ENCODE peak calls at places on chromosomes 11 and 22, in four cellular contexts. One of them, this sample, is unnamed.

GRCh38 chr11:69439651-69440464 is 41.6 kb upstream of the LINC01488 start:
- DNase-seq in GM12878: no peak
- DNase-seq in HepG2: no peak
- DNase-seq in K562: no peak
- DNase-seq in this sample: no peak

GRCh38 chr11:66934971-66935779 is 23.0 kb downstream of the PC start:
- DNase-seq in GM12878: no peak
- DNase-seq in HepG2: no peak
- DNase-seq in K562: peak; percentile 80
- DNase-seq in this sample: no peak

GRCh38 chr11:113553235-113553634 is 78.0 kb upstream of the DRD2 start:
- DNase-seq in GM12878: no peak
- DNase-seq in HepG2: no peak
- DNase-seq in K562: no peak
- DNase-seq in this sample: peak; percentile 6

GRCh38 chr11:95245038-95245437 is 14.0 kb upstream of the SESN3 start:
- DNase-seq in GM12878: no peak
- DNase-seq in HepG2: no peak
- DNase-seq in K562: no peak
- DNase-seq in this sample: no peak

GRCh38 chr22:44442186-44442465 is 55.9 kb downstream of the RTL6 start:
- DNase-seq in GM12878: no peak
- DNase-seq in HepG2: no peak
- DNase-seq in K562: no peak
- DNase-seq in this sample: no peak

GRCh38 chr11:18617688-18618340 is 16.3 kb downstream of the SPTY2D1 start:
- DNase-seq in GM12878: peak; percentile 15
- DNase-seq in HepG2: no peak
- DNase-seq in K562: no peak
- DNase-seq in this sample: no peak

GRCh38 chr22:50216161-50216683 is 15.4 kb downstream of the SELENOO start:
- DNase-seq in GM12878: no peak
- DNase-seq in HepG2: no peak
- DNase-seq in K562: no peak
- DNase-seq in this sample: no peak

GRCh38 chr11:110601941-110602340 is 110.3 kb downstream of the ARHGAP20 start:
- DNase-seq in GM12878: no peak
- DNase-seq in HepG2: no peak
- DNase-seq in K562: no peak
- DNase-seq in this sample: no peak

GRCh38 chr11:120185678-120186407 is 25.0 kb upstream of the OAF start:
- DNase-seq in GM12878: no peak
- DNase-seq in HepG2: no peak
- DNase-seq in K562: no peak
- DNase-seq in this sample: no peak

GRCh38 chr11:34335331-34335730 is 22.5 kb downstream of the ABTB2 start:
- DNase-seq in GM12878: no peak
- DNase-seq in HepG2: no peak
- DNase-seq in K562: no peak
- DNase-seq in this sample: no peak

GRCh38 chr22:36081023-36081431 is 52.4 kb upstream of the RBFOX2 start:
- DNase-seq in GM12878: no peak
- DNase-seq in HepG2: no peak
- DNase-seq in K562: peak; percentile 11
- DNase-seq in this sample: no peak

GRCh38 chr11:14184548-14184947 is 174.4 kb downstream of the RRAS2 start:
- DNase-seq in GM12878: no peak
- DNase-seq in HepG2: peak; percentile 5
- DNase-seq in K562: no peak
- DNase-seq in this sample: no peak

GRCh38 chr11:19102521-19102900 is 14.5 kb upstream of the ZDHHC13 start:
- DNase-seq in GM12878: no peak
- DNase-seq in HepG2: no peak
- DNase-seq in K562: no peak
- DNase-seq in this sample: no peak

GRCh38 chr22:40036591-40037225 is 42.0 kb downstream of the FAM83F start:
- DNase-seq in GM12878: no peak
- DNase-seq in HepG2: peak; percentile 64
- DNase-seq in K562: peak; percentile 70
- DNase-seq in this sample: peak; percentile 69

GRCh38 chr11:19931141-19931767 is 218.6 kb downstream of the NAV2 start:
- DNase-seq in GM12878: no peak
- DNase-seq in HepG2: no peak
- DNase-seq in K562: no peak
- DNase-seq in this sample: no peak

GRCh38 chr11:64207247-64208085 is 945 bp downstream of the FERMT3 start:
- DNase-seq in GM12878: peak; percentile 57
- DNase-seq in HepG2: no peak
- DNase-seq in K562: peak; percentile 89
- DNase-seq in this sample: no peak

GRCh38 chr11:86151188-86152005 is 82.5 kb upstream of the PICALM start:
- DNase-seq in GM12878: no peak
- DNase-seq in HepG2: no peak
- DNase-seq in K562: peak; percentile 87
- DNase-seq in this sample: no peak

GRCh38 chr11:77200869-77201268 is 72.8 kb downstream of the MYO7A start:
- DNase-seq in GM12878: no peak
- DNase-seq in HepG2: no peak
- DNase-seq in K562: no peak
- DNase-seq in this sample: no peak

GRCh38 chr11:63866211-63866610 is 27.3 kb downstream of the MARK2 start:
- DNase-seq in GM12878: peak; percentile 86
- DNase-seq in HepG2: no peak
- DNase-seq in K562: no peak
- DNase-seq in this sample: no peak

GRCh38 chr22:24133187-24133965 is 47.9 kb upstream of the SUSD2 start:
- DNase-seq in GM12878: no peak
- DNase-seq in HepG2: no peak
- DNase-seq in K562: no peak
- DNase-seq in this sample: peak; percentile 27

GRCh38 chr22:37154925-37155712 is 5.4 kb upstream of the IL2RB start:
- DNase-seq in GM12878: no peak
- DNase-seq in HepG2: no peak
- DNase-seq in K562: no peak
- DNase-seq in this sample: no peak

GRCh38 chr11:65806972-65807371 is 20.1 kb downstream of the OVOL1 start:
- DNase-seq in GM12878: no peak
- DNase-seq in HepG2: no peak
- DNase-seq in K562: no peak
- DNase-seq in this sample: no peak

DNA sequence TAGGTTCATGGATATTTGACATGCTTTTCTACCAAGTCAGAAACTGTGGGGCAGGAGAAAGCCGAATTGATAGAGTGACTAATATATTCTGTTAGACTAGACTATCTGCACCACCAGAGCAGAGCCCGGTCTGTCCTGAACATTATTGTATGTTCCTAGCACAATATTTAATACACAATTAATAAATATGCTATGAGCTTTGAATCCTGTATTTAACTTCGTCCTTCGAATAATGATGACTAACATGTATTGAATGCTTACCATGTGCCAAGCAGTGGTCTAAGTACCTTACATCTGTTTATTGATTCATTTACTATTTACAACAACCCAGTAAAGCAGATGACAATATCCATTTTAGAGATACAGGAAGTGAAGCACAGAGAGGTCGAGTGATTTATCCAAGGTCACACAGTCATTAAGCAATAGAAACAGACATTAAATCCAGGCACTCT is 44.8 kb upstream of the ANO3 start:
- DNase-seq in GM12878: no peak
- DNase-seq in HepG2: no peak
- DNase-seq in K562: no peak
- DNase-seq in this sample: no peak
- TF ChIP-seq ESRRA in GM12878: no peak
- TF ChIP-seq ESRRA in HepG2: no peak
- TF ChIP-seq ESRRA in K562: no peak
- TF ChIP-seq ESRRA in this sample: no peak

DNA sequence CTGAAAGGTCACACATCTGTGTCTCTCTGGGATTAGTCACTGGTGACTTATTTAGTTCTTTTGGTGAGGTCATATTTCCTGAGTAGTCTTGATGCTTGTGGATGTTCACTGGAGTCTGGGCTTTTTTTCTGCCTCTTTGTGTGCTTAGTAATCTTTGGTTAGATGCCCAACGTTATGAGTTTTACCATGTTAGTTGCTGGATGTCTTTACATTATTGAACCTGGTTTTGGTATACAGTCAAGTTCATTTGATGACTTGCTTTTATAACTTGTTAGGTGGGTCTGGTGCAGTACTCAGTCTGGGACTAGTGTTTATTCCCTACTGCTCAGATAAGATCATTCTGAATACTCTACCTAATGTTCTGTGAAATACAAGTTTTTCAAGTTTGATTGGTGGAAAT is 26.2 kb upstream of the SLC37A2 start:
- DNase-seq in GM12878: no peak
- DNase-seq in HepG2: no peak
- DNase-seq in K562: no peak
- DNase-seq in this sample: no peak
- TF ChIP-seq POLR2AphosphoS2 in GM12878: no peak
- TF ChIP-seq POLR2AphosphoS2 in HepG2: no peak
- TF ChIP-seq POLR2AphosphoS2 in K562: no peak
- TF ChIP-seq POLR2AphosphoS2 in this sample: no peak

GRCh38 chr11:44321059-44321458 is 11.1 kb upstream of the ALX4 start:
- DNase-seq in GM12878: no peak
- DNase-seq in HepG2: no peak
- DNase-seq in K562: no peak
- DNase-seq in this sample: no peak

GRCh38 chr11:44318369-44318768 is 8.4 kb upstream of the ALX4 start:
- DNase-seq in GM12878: no peak
- DNase-seq in HepG2: no peak
- DNase-seq in K562: no peak
- DNase-seq in this sample: no peak

GRCh38 chr11:44320289-44320973 is 10.5 kb upstream of the ALX4 start:
- DNase-seq in GM12878: no peak
- DNase-seq in HepG2: no peak
- DNase-seq in K562: no peak
- DNase-seq in this sample: no peak

GRCh38 chr11:44319170-44319551 is 9.2 kb upstream of the ALX4 start:
- DNase-seq in GM12878: no peak
- DNase-seq in HepG2: no peak
- DNase-seq in K562: no peak
- DNase-seq in this sample: no peak

GRCh38 chr11:44319552-44320288 is 9.8 kb upstream of the ALX4 start:
- DNase-seq in GM12878: no peak
- DNase-seq in HepG2: no peak
- DNase-seq in K562: peak; percentile 47
- DNase-seq in this sample: no peak
- TF ChIP-seq JUNB in GM12878: no peak
- TF ChIP-seq JUNB in HepG2: no peak
- TF ChIP-seq JUNB in K562: no peak
- TF ChIP-seq JUNB in this sample: no peak

DNA sequence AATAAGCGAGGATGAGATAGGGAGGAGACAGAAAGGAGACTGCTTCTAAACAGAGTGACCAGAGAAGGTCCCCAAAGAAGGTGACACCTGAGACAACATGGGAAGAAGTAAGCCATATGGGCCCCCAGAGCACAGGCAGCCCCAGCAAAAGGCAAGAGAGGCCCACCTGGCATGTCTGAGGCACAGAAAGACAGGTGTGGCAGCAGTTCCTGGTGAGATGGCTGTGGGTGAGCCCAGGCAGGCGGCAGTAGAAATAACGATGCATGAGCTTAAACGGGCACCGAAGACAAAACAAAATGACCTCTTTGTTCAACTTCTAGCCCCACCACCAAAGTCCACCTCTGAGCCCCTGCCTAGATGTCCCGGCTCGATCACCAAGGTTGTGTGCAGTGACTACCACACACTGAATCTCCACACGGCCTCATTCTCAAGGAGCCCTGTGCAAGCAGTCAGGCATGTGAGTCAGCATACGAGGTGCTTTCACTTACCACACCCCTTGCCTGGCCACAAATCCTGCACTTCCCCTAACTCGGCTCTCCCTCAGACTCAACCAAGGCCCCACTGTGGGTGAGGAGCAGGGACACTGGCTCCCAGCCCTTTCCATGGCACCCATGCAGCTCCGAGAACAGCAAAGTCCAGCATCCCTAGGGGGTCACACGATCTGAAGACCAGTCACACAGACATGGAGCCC is 77.6 kb downstream of the PACSIN2 start:
- DNase-seq in GM12878: no peak
- DNase-seq in HepG2: no peak
- DNase-seq in K562: peak; percentile 52
- DNase-seq in this sample: peak; percentile 57
- TF ChIP-seq ESRRA in GM12878: no peak
- TF ChIP-seq ESRRA in HepG2: no peak
- TF ChIP-seq ESRRA in K562: no peak
- TF ChIP-seq ESRRA in this sample: no peak

This sample was measured in A549.